ENCODE peak calls at places on chromosomes 12 and 14, in eight cellular contexts. One of them, this sample, is unnamed.

GRCh38 chr12:112537710-112538396 is 119.1 kb downstream of the PTPN11 start:
- DNase-seq in choroid plexus epithelial cell: peak
- DNase-seq in mucosa of descending colon: no peak
- DNase-seq in CD14-positive monocyte: no peak
- DNase-seq in WERI-Rb-1: no peak
- DNase-seq in fibroblast of lung: no peak
- DNase-seq in astrocyte of the cerebellum: no peak
- DNase-seq in GM23338: peak
- DNase-seq in this sample: no peak

GRCh38 chr14:77760381-77761204 is at the start of gene SNW1:
- DNase-seq in choroid plexus epithelial cell: peak
- DNase-seq in mucosa of descending colon: peak
- DNase-seq in CD14-positive monocyte: peak
- DNase-seq in WERI-Rb-1: peak
- DNase-seq in fibroblast of lung: peak
- DNase-seq in astrocyte of the cerebellum: peak
- DNase-seq in GM23338: peak
- DNase-seq in this sample: peak

GRCh38 chr12:79300199-79300568 is 390.6 kb downstream of the PAWR start:
- DNase-seq in choroid plexus epithelial cell: peak
- DNase-seq in mucosa of descending colon: no peak
- DNase-seq in CD14-positive monocyte: no peak
- DNase-seq in WERI-Rb-1: no peak
- DNase-seq in fibroblast of lung: peak
- DNase-seq in astrocyte of the cerebellum: no peak
- DNase-seq in GM23338: peak
- DNase-seq in this sample: no peak

GRCh38 chr12:130552483-130552996 is 163.6 kb downstream of the RIMBP2 start:
- DNase-seq in choroid plexus epithelial cell: peak
- DNase-seq in mucosa of descending colon: no peak
- DNase-seq in CD14-positive monocyte: no peak
- DNase-seq in WERI-Rb-1: no peak
- DNase-seq in fibroblast of lung: no peak
- DNase-seq in astrocyte of the cerebellum: no peak
- DNase-seq in GM23338: peak
- DNase-seq in this sample: no peak

GRCh38 chr12:74817499-74817898 is 279.9 kb downstream of the ATXN7L3B start:
- DNase-seq in choroid plexus epithelial cell: no peak
- DNase-seq in mucosa of descending colon: no peak
- DNase-seq in CD14-positive monocyte: no peak
- DNase-seq in WERI-Rb-1: no peak
- DNase-seq in fibroblast of lung: no peak
- DNase-seq in astrocyte of the cerebellum: no peak
- DNase-seq in GM23338: no peak
- DNase-seq in this sample: no peak

GRCh38 chr12:10618338-10618987 is 5.1 kb upstream of the MAGOHB start:
- DNase-seq in choroid plexus epithelial cell: peak
- DNase-seq in mucosa of descending colon: no peak
- DNase-seq in CD14-positive monocyte: no peak
- DNase-seq in WERI-Rb-1: no peak
- DNase-seq in fibroblast of lung: peak
- DNase-seq in astrocyte of the cerebellum: peak
- DNase-seq in GM23338: no peak
- DNase-seq in this sample: no peak

GRCh38 chr12:119448737-119449136 is 114.2 kb downstream of the CCDC60 start:
- DNase-seq in choroid plexus epithelial cell: no peak
- DNase-seq in mucosa of descending colon: no peak
- DNase-seq in CD14-positive monocyte: no peak
- DNase-seq in WERI-Rb-1: no peak
- DNase-seq in fibroblast of lung: no peak
- DNase-seq in astrocyte of the cerebellum: no peak
- DNase-seq in GM23338: no peak
- DNase-seq in this sample: no peak

GRCh38 chr14:23362200-23362599 is 2.8 kb downstream of the EFS start:
- DNase-seq in choroid plexus epithelial cell: peak
- DNase-seq in mucosa of descending colon: no peak
- DNase-seq in CD14-positive monocyte: no peak
- DNase-seq in WERI-Rb-1: no peak
- DNase-seq in fibroblast of lung: peak
- DNase-seq in astrocyte of the cerebellum: peak
- DNase-seq in GM23338: peak
- DNase-seq in this sample: no peak

GRCh38 chr12:4418913-4419312 is 26.7 kb downstream of the FGF6 start:
- DNase-seq in choroid plexus epithelial cell: no peak
- DNase-seq in mucosa of descending colon: no peak
- DNase-seq in CD14-positive monocyte: no peak
- DNase-seq in WERI-Rb-1: no peak
- DNase-seq in fibroblast of lung: no peak
- DNase-seq in astrocyte of the cerebellum: no peak
- DNase-seq in GM23338: no peak
- DNase-seq in this sample: no peak

GRCh38 chr14:76874734-76875133 is 48.5 kb downstream of the LRRC74A start:
- DNase-seq in choroid plexus epithelial cell: no peak
- DNase-seq in mucosa of descending colon: no peak
- DNase-seq in CD14-positive monocyte: no peak
- DNase-seq in WERI-Rb-1: no peak
- DNase-seq in fibroblast of lung: no peak
- DNase-seq in astrocyte of the cerebellum: no peak
- DNase-seq in GM23338: no peak
- DNase-seq in this sample: no peak

GRCh38 chr12:83823386-83824045 is 1089.1 kb downstream of the SLC6A15 start:
- DNase-seq in choroid plexus epithelial cell: peak
- DNase-seq in mucosa of descending colon: no peak
- DNase-seq in CD14-positive monocyte: peak
- DNase-seq in WERI-Rb-1: peak
- DNase-seq in fibroblast of lung: peak
- DNase-seq in astrocyte of the cerebellum: no peak
- DNase-seq in GM23338: peak
- DNase-seq in this sample: no peak

GRCh38 chr14:91693342-91693741 is 38.5 kb downstream of the CATSPERB start:
- DNase-seq in choroid plexus epithelial cell: no peak
- DNase-seq in mucosa of descending colon: no peak
- DNase-seq in CD14-positive monocyte: no peak
- DNase-seq in WERI-Rb-1: no peak
- DNase-seq in fibroblast of lung: no peak
- DNase-seq in astrocyte of the cerebellum: no peak
- DNase-seq in GM23338: no peak
- DNase-seq in this sample: no peak

GRCh38 chr12:42145552-42146215 is 1.0 kb upstream of the GXYLT1 start:
- DNase-seq in choroid plexus epithelial cell: peak
- DNase-seq in mucosa of descending colon: no peak
- DNase-seq in CD14-positive monocyte: no peak
- DNase-seq in WERI-Rb-1: no peak
- DNase-seq in fibroblast of lung: no peak
- DNase-seq in astrocyte of the cerebellum: no peak
- DNase-seq in GM23338: peak
- DNase-seq in this sample: no peak
- TF ChIP-seq CTCF in choroid plexus epithelial cell: peak
- TF ChIP-seq CTCF in mucosa of descending colon: no peak
- TF ChIP-seq CTCF in CD14-positive monocyte: no peak
- TF ChIP-seq CTCF in WERI-Rb-1: peak
- TF ChIP-seq CTCF in fibroblast of lung: no peak
- TF ChIP-seq CTCF in astrocyte of the cerebellum: no peak
- TF ChIP-seq CTCF in GM23338: peak
- TF ChIP-seq CTCF in this sample: no peak

GRCh38 chr12:114245555-114245954 is 160.4 kb downstream of the TBX5 start:
- DNase-seq in choroid plexus epithelial cell: no peak
- DNase-seq in mucosa of descending colon: no peak
- DNase-seq in CD14-positive monocyte: no peak
- DNase-seq in WERI-Rb-1: no peak
- DNase-seq in fibroblast of lung: peak
- DNase-seq in astrocyte of the cerebellum: no peak
- DNase-seq in GM23338: peak
- DNase-seq in this sample: no peak
- TF ChIP-seq CTCF in choroid plexus epithelial cell: no peak
- TF ChIP-seq CTCF in mucosa of descending colon: no peak
- TF ChIP-seq CTCF in CD14-positive monocyte: no peak
- TF ChIP-seq CTCF in WERI-Rb-1: no peak
- TF ChIP-seq CTCF in fibroblast of lung: peak
- TF ChIP-seq CTCF in astrocyte of the cerebellum: no peak
- TF ChIP-seq CTCF in GM23338: peak
- TF ChIP-seq CTCF in this sample: no peak

DNA sequence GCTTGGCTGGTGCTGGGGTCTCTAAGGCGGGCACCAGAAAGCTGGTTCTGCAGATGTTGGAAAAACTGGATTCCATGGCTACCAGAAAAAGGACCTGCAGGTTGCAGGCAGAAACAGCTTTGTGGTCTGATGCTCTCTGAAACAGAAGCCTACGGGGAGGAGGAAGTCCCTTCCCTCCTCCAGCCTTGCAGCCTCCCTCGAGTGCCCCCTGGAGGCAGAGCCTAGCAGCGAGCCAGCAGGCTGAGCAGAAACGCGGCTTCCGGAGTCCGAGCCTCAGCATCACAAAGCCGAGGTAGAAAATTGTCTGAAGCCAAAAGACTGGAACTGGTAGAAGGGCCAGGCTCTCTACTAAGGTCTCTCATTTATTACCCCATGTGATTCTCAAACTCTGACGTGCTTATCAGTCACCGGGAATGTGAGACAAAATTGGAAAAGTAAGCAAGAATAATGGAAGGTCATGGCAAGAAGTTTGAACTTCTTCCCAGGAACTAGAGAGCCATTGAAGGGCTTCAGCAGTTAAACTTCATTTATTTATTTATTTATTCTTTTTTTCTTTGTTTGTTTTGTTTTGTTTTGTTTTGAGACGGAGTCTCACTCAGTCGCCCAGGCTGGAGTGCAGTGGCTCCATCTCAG is 82.2 kb upstream of the CPSF6 start:
- DNase-seq in choroid plexus epithelial cell: peak
- DNase-seq in mucosa of descending colon: peak
- DNase-seq in CD14-positive monocyte: peak
- DNase-seq in WERI-Rb-1: peak
- DNase-seq in fibroblast of lung: peak
- DNase-seq in astrocyte of the cerebellum: peak
- DNase-seq in GM23338: peak
- DNase-seq in this sample: peak
- TF ChIP-seq CTCF in choroid plexus epithelial cell: peak
- TF ChIP-seq CTCF in mucosa of descending colon: peak
- TF ChIP-seq CTCF in CD14-positive monocyte: peak
- TF ChIP-seq CTCF in WERI-Rb-1: peak
- TF ChIP-seq CTCF in fibroblast of lung: peak
- TF ChIP-seq CTCF in astrocyte of the cerebellum: peak
- TF ChIP-seq CTCF in GM23338: peak
- TF ChIP-seq CTCF in this sample: peak

GRCh38 chr12:107736914-107737313 is 24.0 kb downstream of the PRDM4 start:
- DNase-seq in choroid plexus epithelial cell: no peak
- DNase-seq in mucosa of descending colon: no peak
- DNase-seq in CD14-positive monocyte: peak
- DNase-seq in WERI-Rb-1: no peak
- DNase-seq in fibroblast of lung: no peak
- DNase-seq in astrocyte of the cerebellum: no peak
- DNase-seq in GM23338: no peak
- DNase-seq in this sample: no peak
- TF ChIP-seq CTCF in choroid plexus epithelial cell: no peak
- TF ChIP-seq CTCF in mucosa of descending colon: no peak
- TF ChIP-seq CTCF in CD14-positive monocyte: no peak
- TF ChIP-seq CTCF in WERI-Rb-1: no peak
- TF ChIP-seq CTCF in fibroblast of lung: no peak
- TF ChIP-seq CTCF in astrocyte of the cerebellum: no peak
- TF ChIP-seq CTCF in GM23338: no peak
- TF ChIP-seq CTCF in this sample: no peak

GRCh38 chr12:106127289-106128126 is 11.2 kb downstream of the NUAK1 start:
- DNase-seq in choroid plexus epithelial cell: peak
- DNase-seq in mucosa of descending colon: no peak
- DNase-seq in CD14-positive monocyte: no peak
- DNase-seq in WERI-Rb-1: no peak
- DNase-seq in fibroblast of lung: no peak
- DNase-seq in astrocyte of the cerebellum: no peak
- DNase-seq in GM23338: no peak
- DNase-seq in this sample: no peak
- TF ChIP-seq CTCF in choroid plexus epithelial cell: peak
- TF ChIP-seq CTCF in mucosa of descending colon: no peak
- TF ChIP-seq CTCF in CD14-positive monocyte: no peak
- TF ChIP-seq CTCF in WERI-Rb-1: no peak
- TF ChIP-seq CTCF in fibroblast of lung: no peak
- TF ChIP-seq CTCF in astrocyte of the cerebellum: no peak
- TF ChIP-seq CTCF in GM23338: no peak
- TF ChIP-seq CTCF in this sample: no peak

DNA sequence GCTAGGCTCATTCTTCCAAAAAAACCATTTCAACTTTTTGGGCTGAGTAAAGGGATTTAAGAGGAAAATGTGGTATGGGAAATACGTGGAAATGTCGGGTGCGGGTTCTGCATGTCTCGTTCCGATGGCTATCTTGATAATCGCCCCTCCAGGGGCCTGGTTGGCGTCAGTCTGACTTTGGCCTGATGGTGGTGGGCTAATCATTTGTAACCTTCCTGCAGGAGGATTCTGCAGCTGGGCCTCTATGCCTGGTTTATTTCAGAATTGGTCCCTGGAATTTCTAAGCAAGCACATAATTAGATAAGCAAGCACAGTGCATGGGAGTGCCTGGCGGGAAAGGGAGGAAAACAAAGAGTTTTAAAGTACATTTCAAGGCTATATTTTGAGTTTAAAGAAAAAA is 14.8 kb upstream of the SLC4A8 start:
- DNase-seq in choroid plexus epithelial cell: no peak
- DNase-seq in mucosa of descending colon: no peak
- DNase-seq in CD14-positive monocyte: no peak
- DNase-seq in WERI-Rb-1: no peak
- DNase-seq in fibroblast of lung: no peak
- DNase-seq in astrocyte of the cerebellum: no peak
- DNase-seq in GM23338: peak
- DNase-seq in this sample: no peak
- TF ChIP-seq CTCF in choroid plexus epithelial cell: no peak
- TF ChIP-seq CTCF in mucosa of descending colon: no peak
- TF ChIP-seq CTCF in CD14-positive monocyte: no peak
- TF ChIP-seq CTCF in WERI-Rb-1: no peak
- TF ChIP-seq CTCF in fibroblast of lung: no peak
- TF ChIP-seq CTCF in astrocyte of the cerebellum: no peak
- TF ChIP-seq CTCF in GM23338: no peak
- TF ChIP-seq CTCF in this sample: no peak

This sample was measured in natural killer cell.